ENCODE peak calls at places on chromosomes 6 and 20, in eight cellular contexts. K, H, U, E, P, I, B and S are unnamed samples.

GRCh38 chr6:169808608-169808967 is 57.2 kb downstream of the ERMARD start:
- DNase-seq in H (no peak), B (no peak), P (no peak), E (no peak), K (peak), I (no peak), U (no peak), S (no peak)

GRCh38 chr6:104326173-104327001 is 533.3 kb downstream of the HACE1 start:
- DNase-seq in E (peak), I (no peak), K (no peak), U (peak), P (no peak), H (no peak), B (peak), S (no peak)

GRCh38 chr6:154164397-154164796 is 125.4 kb downstream of the OPRM1 start:
- DNase-seq in P (no peak), K (no peak), B (no peak), E (peak), I (peak), U (peak), H (no peak), S (no peak)

GRCh38 chr6:39791311-39791710 is 865 bp upstream of the DAAM2 start:
- DNase-seq in K (no peak), U (peak), P (no peak), B (no peak), H (no peak), E (no peak), I (no peak), S (no peak)

GRCh38 chr6:23890543-23891227 is 235.3 kb upstream of the NRSN1 start:
- DNase-seq in I (no peak), U (no peak), K (no peak), P (no peak), E (no peak), B (no peak), H (peak), S (no peak)

GRCh38 chr6:40986364-40986763 is 52.7 kb downstream of the UNC5CL start:
- DNase-seq in H (no peak), I (peak), K (no peak), E (no peak), P (no peak), B (no peak), U (no peak), S (no peak)

GRCh38 chr6:49556429-49556837 is 6.0 kb downstream of the C6orf141 start:
- DNase-seq in P (peak), I (peak), B (no peak), H (peak), K (no peak), E (peak), U (peak), S (peak)

GRCh38 chr6:3526962-3527796 is 70.3 kb upstream of the SLC22A23 start:
- DNase-seq in H (peak), B (no peak), U (peak), K (no peak), I (peak), P (peak), E (no peak), S (no peak)

GRCh38 chr20:13865825-13866351 is 81.1 kb downstream of the NDUFAF5 start:
- DNase-seq in E (peak), B (peak), H (peak), K (no peak), U (no peak), P (no peak), I (no peak), S (no peak)

GRCh38 chr6:165389534-165389933 is 80.1 kb upstream of the C6orf118 start:
- DNase-seq in K (no peak), B (no peak), U (no peak), H (no peak), E (no peak), I (no peak), P (no peak), S (no peak)

GRCh38 chr6:52152692-52153091 is 33.5 kb upstream of the IL17A start:
- DNase-seq in B (no peak), U (no peak), I (no peak), K (no peak), P (no peak), E (no peak), H (no peak), S (no peak)

GRCh38 chr6:131510094-131510493 is 62.9 kb upstream of the ARG1 start:
- DNase-seq in P (no peak), U (no peak), B (no peak), K (no peak), I (no peak), H (no peak), E (no peak), S (no peak)

GRCh38 chr6:107977283-107977682 is 19.3 kb upstream of the SEC63 start:
- DNase-seq in H (peak), B (peak), P (peak), E (peak), K (no peak), U (peak), I (peak), S (no peak)

DNA sequence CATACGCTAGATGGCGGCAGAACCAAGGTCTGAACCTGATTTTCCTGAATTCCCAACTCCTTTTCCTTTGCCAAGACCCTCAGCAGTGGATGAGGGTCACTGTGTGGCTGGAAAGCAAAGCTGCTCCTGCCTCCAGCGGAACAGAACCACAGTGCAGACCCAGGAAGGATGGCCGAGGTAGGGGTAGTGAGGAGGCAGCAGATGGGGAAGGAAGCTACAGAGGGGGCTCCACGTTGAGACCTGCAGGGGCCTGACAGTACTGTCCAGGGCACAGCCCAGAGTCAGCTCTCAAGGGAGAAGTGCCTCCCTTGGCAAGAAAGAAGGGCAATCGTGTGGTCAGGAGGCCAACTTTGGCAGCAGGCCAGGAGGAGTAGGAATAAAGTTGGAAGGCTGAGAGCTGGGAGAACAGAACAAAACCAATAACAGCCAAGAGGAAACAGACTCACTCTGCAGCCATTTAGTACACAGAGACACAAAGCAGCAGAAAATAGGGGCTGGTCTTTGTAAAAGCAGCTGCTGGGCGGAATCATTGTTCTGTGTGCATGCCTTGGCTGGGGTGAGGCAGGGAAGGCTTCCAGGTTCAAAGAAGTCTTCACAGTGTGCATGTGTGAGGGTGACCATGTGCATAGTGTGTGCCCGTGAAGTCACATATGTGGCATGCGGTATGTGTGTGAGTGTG is 3.1 kb downstream of the GABRR2 start:
- DNase-seq in H (peak), K (no peak), I (peak), E (peak), P (peak), U (peak), B (peak), S (peak)
- TF ChIP-seq CTCF in H (peak), K (no peak), I (peak), E (peak), P (peak), U (peak), B (peak), S (peak)

GRCh38 chr6:116279232-116280160 is at the start of gene TSPYL1:
- DNase-seq in K (peak), E (peak), H (peak), U (peak), I (peak), P (peak), B (peak), S (peak)
- TF ChIP-seq CTCF in K (no peak), E (no peak), H (peak), U (no peak), I (peak), P (no peak), B (peak), S (no peak)

GRCh38 chr20:38997622-38998021 is 35.5 kb downstream of the DHX35 start:
- DNase-seq in I (no peak), K (no peak), B (no peak), E (no peak), U (no peak), P (no peak), H (no peak), S (no peak)
- TF ChIP-seq CTCF in I (no peak), K (no peak), B (no peak), E (no peak), U (no peak), P (no peak), H (no peak), S (no peak)

GRCh38 chr6:10463040-10463439 is 48.2 kb upstream of the TFAP2A start:
- DNase-seq in B (no peak), K (no peak), P (no peak), U (no peak), I (no peak), H (no peak), E (no peak), S (no peak)

GRCh38 chr6:10463491-10464481 is 48.9 kb upstream of the TFAP2A start:
- DNase-seq in B (no peak), U (no peak), H (peak), P (no peak), I (no peak), K (no peak), E (no peak), S (no peak)

GRCh38 chr6:10461850-10462249 is 47.0 kb upstream of the TFAP2A start:
- DNase-seq in U (no peak), K (no peak), E (no peak), B (no peak), H (no peak), I (no peak), P (no peak), S (no peak)

GRCh38 chr6:10460096-10460495 is 45.2 kb upstream of the TFAP2A start:
- DNase-seq in B (no peak), P (no peak), E (no peak), I (no peak), H (no peak), U (no peak), K (no peak), S (no peak)

DNA sequence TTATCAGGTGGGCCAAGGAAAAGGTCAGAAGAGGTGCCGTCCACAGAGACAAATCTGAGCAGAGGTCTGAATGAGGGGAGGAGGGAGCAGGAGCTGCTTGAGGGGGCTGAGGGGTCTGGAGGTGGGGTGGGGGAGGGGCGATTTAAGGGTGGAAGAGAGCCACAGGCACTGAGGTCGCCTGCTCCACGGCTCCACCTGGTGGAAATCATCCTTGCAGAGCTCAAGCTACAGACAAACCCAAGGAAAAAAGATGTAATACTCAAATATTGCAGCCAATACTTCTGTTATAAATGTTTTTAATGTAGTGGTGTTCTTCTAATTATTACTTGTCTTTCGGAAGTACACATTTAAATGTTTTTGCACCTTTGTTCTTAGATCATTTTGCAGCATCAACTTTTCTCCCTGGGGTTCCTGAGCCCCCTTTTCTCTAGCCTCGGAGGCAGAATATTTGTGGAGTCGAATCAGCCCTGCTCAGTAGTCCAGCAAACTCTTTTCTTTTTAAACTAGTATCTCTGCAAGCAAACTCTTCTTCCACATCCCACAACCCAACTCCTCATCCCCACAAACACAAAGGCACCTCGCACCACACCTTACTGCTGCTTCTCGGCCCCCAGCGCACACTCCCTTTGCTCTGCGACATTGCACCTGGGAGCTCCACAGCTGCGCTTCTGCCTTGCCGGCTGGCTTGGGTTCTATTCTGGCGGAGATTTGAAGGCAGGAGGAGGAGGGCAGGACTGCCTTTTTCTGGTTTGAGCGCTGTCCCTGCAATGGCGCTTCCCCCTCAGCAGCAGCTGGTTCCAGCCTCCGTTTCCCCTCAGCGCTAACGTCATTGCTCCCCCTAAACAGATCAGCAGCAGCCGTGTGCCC is 51.0 kb upstream of the TFAP2A start:
- DNase-seq in U (peak), P (peak), B (peak), H (peak), I (peak), E (peak), K (no peak), S (peak)
- TF ChIP-seq CTCF in U (peak), P (peak), B (peak), H (peak), I (peak), E (peak), K (no peak), S (peak)

GRCh38 chr6:160667854-160668481 is 3.9 kb upstream of the LPA start:
- DNase-seq in B (no peak), P (peak), K (no peak), I (no peak), E (no peak), U (no peak), H (peak), S (peak)
- TF ChIP-seq CTCF in B (peak), P (peak), K (no peak), I (no peak), E (no peak), U (no peak), H (peak), S (peak)

DNA sequence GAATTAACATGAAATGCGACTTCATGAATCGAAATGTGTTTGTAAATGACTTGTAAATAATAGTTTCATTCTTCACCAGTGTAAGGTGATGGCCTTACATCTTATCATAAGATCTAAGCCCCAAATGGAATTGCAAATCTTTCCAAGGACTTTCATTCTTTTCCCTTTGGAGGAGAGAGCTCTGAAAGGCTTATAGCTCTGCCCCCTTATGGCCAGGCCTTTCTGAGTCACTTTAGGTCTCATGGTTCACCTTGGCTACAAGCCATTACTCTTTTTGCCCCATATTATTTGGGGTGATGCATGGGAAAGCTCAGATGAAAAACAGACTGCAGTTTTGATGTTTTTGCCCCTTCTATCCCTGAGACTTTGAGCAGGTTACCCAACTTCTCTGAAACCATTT is 209.1 kb upstream of the BMP2 start:
- DNase-seq in E (no peak), H (peak), P (no peak), I (no peak), U (no peak), B (no peak), K (no peak), S (no peak)
- TF ChIP-seq CTCF in E (no peak), H (no peak), P (no peak), I (no peak), U (peak), B (no peak), K (no peak), S (no peak)